ENCODE peak calls at places on chromosomes 16 and 17, in ten cellular contexts. One of them, this sample, is unnamed.

GRCh38 chr17:10327640-10328039 is 45.2 kb downstream of the MYH13 start:
- DNase-seq in right atrium auricular region: peak; percentile 83
- DNase-seq in left lung: no peak
- DNase-seq in MM.1S: peak; percentile 69
- DNase-seq in stomach: peak; percentile 75
- DNase-seq in Peyer's patch: peak; percentile 82
- DNase-seq in CD8-positive, alpha-beta T cell: peak; percentile 46
- DNase-seq in psoas muscle: peak; percentile 75
- DNase-seq in heart left ventricle: peak; percentile 74
- DNase-seq in cardiac muscle cell: peak; percentile 88
- DNase-seq in this sample: peak; percentile 36

GRCh38 chr17:47203984-47204721 is 5.0 kb upstream of the MYL4 start:
- DNase-seq in stomach: no peak
- DNase-seq in psoas muscle: no peak
- DNase-seq in MM.1S: peak; percentile 53
- DNase-seq in CD8-positive, alpha-beta T cell: peak; percentile 39
- DNase-seq in Peyer's patch: no peak
- DNase-seq in left lung: no peak
- DNase-seq in right atrium auricular region: no peak
- DNase-seq in cardiac muscle cell: peak; percentile 34
- DNase-seq in heart left ventricle: no peak
- DNase-seq in this sample: peak; percentile 43

GRCh38 chr17:78375401-78376079 is 2.9 kb upstream of the PGS1 start:
- DNase-seq in MM.1S: no peak
- DNase-seq in left lung: peak; percentile 88
- DNase-seq in psoas muscle: peak; percentile 65
- DNase-seq in Peyer's patch: no peak
- DNase-seq in stomach: no peak
- DNase-seq in heart left ventricle: peak; percentile 50
- DNase-seq in cardiac muscle cell: peak; percentile 96
- DNase-seq in CD8-positive, alpha-beta T cell: no peak
- DNase-seq in right atrium auricular region: no peak
- DNase-seq in this sample: no peak

GRCh38 chr16:27314161-27314723 is 468 bp downstream of the IL4R start:
- DNase-seq in stomach: peak; percentile 57
- DNase-seq in cardiac muscle cell: peak; percentile 94
- DNase-seq in right atrium auricular region: peak; percentile 87
- DNase-seq in CD8-positive, alpha-beta T cell: peak; percentile 15
- DNase-seq in left lung: peak; percentile 78
- DNase-seq in heart left ventricle: peak; percentile 65
- DNase-seq in Peyer's patch: peak; percentile 67
- DNase-seq in MM.1S: no peak
- DNase-seq in psoas muscle: peak; percentile 54
- DNase-seq in this sample: peak; percentile 83

GRCh38 chr17:12510535-12510934 is 155.2 kb upstream of the MYOCD start:
- DNase-seq in MM.1S: no peak
- DNase-seq in right atrium auricular region: no peak
- DNase-seq in cardiac muscle cell: no peak
- DNase-seq in psoas muscle: no peak
- DNase-seq in stomach: no peak
- DNase-seq in left lung: no peak
- DNase-seq in heart left ventricle: no peak
- DNase-seq in CD8-positive, alpha-beta T cell: no peak
- DNase-seq in Peyer's patch: no peak
- DNase-seq in this sample: no peak

GRCh38 chr16:80198995-80199299 is 341.8 kb upstream of the DYNLRB2 start:
- DNase-seq in Peyer's patch: no peak
- DNase-seq in stomach: no peak
- DNase-seq in left lung: no peak
- DNase-seq in heart left ventricle: no peak
- DNase-seq in right atrium auricular region: no peak
- DNase-seq in cardiac muscle cell: peak; percentile 47
- DNase-seq in psoas muscle: no peak
- DNase-seq in MM.1S: no peak
- DNase-seq in CD8-positive, alpha-beta T cell: no peak
- DNase-seq in this sample: no peak

GRCh38 chr16:7231762-7232161 is 100.9 kb upstream of the RBFOX1 start:
- DNase-seq in left lung: no peak
- DNase-seq in Peyer's patch: no peak
- DNase-seq in right atrium auricular region: no peak
- DNase-seq in heart left ventricle: no peak
- DNase-seq in CD8-positive, alpha-beta T cell: no peak
- DNase-seq in psoas muscle: no peak
- DNase-seq in MM.1S: no peak
- DNase-seq in stomach: no peak
- DNase-seq in cardiac muscle cell: no peak
- DNase-seq in this sample: no peak

GRCh38 chr16:86590501-86591144 is 12.3 kb downstream of the FOXL1 start:
- DNase-seq in MM.1S: no peak
- DNase-seq in heart left ventricle: no peak
- DNase-seq in left lung: no peak
- DNase-seq in right atrium auricular region: no peak
- DNase-seq in stomach: no peak
- DNase-seq in CD8-positive, alpha-beta T cell: no peak
- DNase-seq in cardiac muscle cell: peak; percentile 69
- DNase-seq in Peyer's patch: no peak
- DNase-seq in psoas muscle: no peak
- DNase-seq in this sample: no peak

GRCh38 chr16:50955311-50955710 is 195.8 kb downstream of the SALL1 start:
- DNase-seq in MM.1S: no peak
- DNase-seq in heart left ventricle: no peak
- DNase-seq in Peyer's patch: no peak
- DNase-seq in CD8-positive, alpha-beta T cell: no peak
- DNase-seq in stomach: no peak
- DNase-seq in right atrium auricular region: no peak
- DNase-seq in left lung: no peak
- DNase-seq in psoas muscle: no peak
- DNase-seq in cardiac muscle cell: no peak
- DNase-seq in this sample: no peak

GRCh38 chr17:38741853-38742421 is 6.2 kb downstream of the PCGF2 start:
- DNase-seq in CD8-positive, alpha-beta T cell: no peak
- DNase-seq in MM.1S: no peak
- DNase-seq in Peyer's patch: peak; percentile 84
- DNase-seq in heart left ventricle: peak; percentile 78
- DNase-seq in stomach: peak; percentile 83
- DNase-seq in cardiac muscle cell: peak; percentile 45
- DNase-seq in right atrium auricular region: no peak
- DNase-seq in psoas muscle: peak; percentile 55
- DNase-seq in left lung: no peak
- DNase-seq in this sample: no peak
- H3K4me1 ChIP-seq in CD8-positive, alpha-beta T cell: peaks cover 6% of the 10 kb centered on the region
- H3K4me1 ChIP-seq in MM.1S: peaks cover 6% of the 10 kb centered on the region
- H3K4me1 ChIP-seq in Peyer's patch: peaks cover 78% of the 10 kb centered on the region
- H3K4me1 ChIP-seq in heart left ventricle: peaks cover 5% of the 10 kb centered on the region
- H3K4me1 ChIP-seq in stomach: peaks cover 58% of the 10 kb centered on the region
- H3K4me1 ChIP-seq in cardiac muscle cell: peaks cover 14% of the 10 kb centered on the region
- H3K4me1 ChIP-seq in right atrium auricular region: no peaks in the 10 kb centered on the region
- H3K4me1 ChIP-seq in psoas muscle: peaks cover 16% of the 10 kb centered on the region
- H3K4me1 ChIP-seq in left lung: peaks cover 54% of the 10 kb centered on the region
- H3K4me1 ChIP-seq in this sample: peaks cover 4% of the 10 kb centered on the region

DNA sequence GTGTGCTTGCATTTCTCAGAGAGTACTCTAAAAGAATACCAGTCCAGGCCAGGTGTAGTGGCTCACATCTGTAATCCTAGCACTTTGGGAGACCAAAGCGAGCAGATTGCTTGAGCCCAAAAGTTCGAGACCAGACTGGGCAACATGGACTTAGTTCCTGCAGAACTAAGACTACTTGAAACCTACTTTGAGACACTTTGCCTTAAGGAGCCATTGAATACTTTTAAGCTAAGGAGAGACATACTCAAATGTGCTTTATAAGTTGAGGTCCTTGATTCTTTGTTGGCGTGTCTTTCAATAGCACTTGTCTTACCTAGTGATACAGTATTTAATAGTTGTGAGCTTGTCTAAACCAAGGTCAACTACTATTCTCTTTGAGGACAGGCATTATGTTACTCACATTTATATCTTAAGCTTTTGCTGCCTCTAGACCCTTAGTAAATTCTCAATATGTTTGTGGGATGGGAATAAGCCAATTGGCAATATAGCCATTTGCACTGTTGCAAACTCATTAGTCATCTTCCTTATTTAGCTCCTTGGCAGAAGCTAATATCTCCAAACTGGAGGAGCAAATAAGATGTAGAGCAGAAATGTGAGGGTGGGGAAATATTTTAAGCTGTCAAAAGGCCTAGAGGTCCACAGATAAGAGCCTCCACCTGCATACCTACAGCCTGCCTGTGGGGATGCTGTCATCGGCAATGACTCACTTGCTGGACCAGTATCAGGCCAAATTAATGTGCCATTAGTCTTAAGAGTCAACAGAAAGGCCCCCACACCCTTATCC is 16.3 kb downstream of the SCPEP1 start:
- DNase-seq in heart left ventricle: no peak
- DNase-seq in left lung: no peak
- DNase-seq in stomach: no peak
- DNase-seq in CD8-positive, alpha-beta T cell: no peak
- DNase-seq in right atrium auricular region: no peak
- DNase-seq in psoas muscle: no peak
- DNase-seq in cardiac muscle cell: peak; percentile 49
- DNase-seq in Peyer's patch: no peak
- DNase-seq in MM.1S: no peak
- DNase-seq in this sample: no peak
- H3K27ac ChIP-seq in heart left ventricle: no peak overlapping the region
- H3K27ac ChIP-seq in left lung: no peak overlapping the region
- H3K27ac ChIP-seq in stomach: no peak overlapping the region
- H3K27ac ChIP-seq in CD8-positive, alpha-beta T cell: no peak overlapping the region
- H3K27ac ChIP-seq in right atrium auricular region: no peak overlapping the region
- H3K27ac ChIP-seq in psoas muscle: peak overlapping the region; percentile 47
- H3K27ac ChIP-seq in cardiac muscle cell: no peak overlapping the region
- H3K27ac ChIP-seq in Peyer's patch: no peak overlapping the region
- H3K27ac ChIP-seq in MM.1S: no peak overlapping the region
- H3K27ac ChIP-seq in this sample: no peak overlapping the region

GRCh38 chr16:46830417-46830901 is 521 bp downstream of the C16orf87 start:
- DNase-seq in stomach: peak; percentile 46
- DNase-seq in CD8-positive, alpha-beta T cell: peak; percentile 26
- DNase-seq in Peyer's patch: no peak
- DNase-seq in heart left ventricle: peak; percentile 55
- DNase-seq in left lung: peak; percentile 93
- DNase-seq in right atrium auricular region: no peak
- DNase-seq in MM.1S: peak; percentile 52
- DNase-seq in cardiac muscle cell: peak; percentile 26
- DNase-seq in psoas muscle: peak; percentile 42
- DNase-seq in this sample: no peak
- H3K4me1 ChIP-seq in stomach: no peaks in the 10 kb centered on the region
- H3K4me1 ChIP-seq in CD8-positive, alpha-beta T cell: peaks cover 9% of the 10 kb centered on the region
- H3K4me1 ChIP-seq in Peyer's patch: peaks cover 14% of the 10 kb centered on the region
- H3K4me1 ChIP-seq in heart left ventricle: peaks cover 2% of the 10 kb centered on the region
- H3K4me1 ChIP-seq in left lung: peaks cover 21% of the 10 kb centered on the region
- H3K4me1 ChIP-seq in right atrium auricular region: no peaks in the 10 kb centered on the region
- H3K4me1 ChIP-seq in MM.1S: peaks cover 18% of the 10 kb centered on the region
- H3K4me1 ChIP-seq in cardiac muscle cell: peaks cover 20% of the 10 kb centered on the region
- H3K4me1 ChIP-seq in psoas muscle: peaks cover 13% of the 10 kb centered on the region
- H3K4me1 ChIP-seq in this sample: peaks cover 43% of the 10 kb centered on the region

DNA sequence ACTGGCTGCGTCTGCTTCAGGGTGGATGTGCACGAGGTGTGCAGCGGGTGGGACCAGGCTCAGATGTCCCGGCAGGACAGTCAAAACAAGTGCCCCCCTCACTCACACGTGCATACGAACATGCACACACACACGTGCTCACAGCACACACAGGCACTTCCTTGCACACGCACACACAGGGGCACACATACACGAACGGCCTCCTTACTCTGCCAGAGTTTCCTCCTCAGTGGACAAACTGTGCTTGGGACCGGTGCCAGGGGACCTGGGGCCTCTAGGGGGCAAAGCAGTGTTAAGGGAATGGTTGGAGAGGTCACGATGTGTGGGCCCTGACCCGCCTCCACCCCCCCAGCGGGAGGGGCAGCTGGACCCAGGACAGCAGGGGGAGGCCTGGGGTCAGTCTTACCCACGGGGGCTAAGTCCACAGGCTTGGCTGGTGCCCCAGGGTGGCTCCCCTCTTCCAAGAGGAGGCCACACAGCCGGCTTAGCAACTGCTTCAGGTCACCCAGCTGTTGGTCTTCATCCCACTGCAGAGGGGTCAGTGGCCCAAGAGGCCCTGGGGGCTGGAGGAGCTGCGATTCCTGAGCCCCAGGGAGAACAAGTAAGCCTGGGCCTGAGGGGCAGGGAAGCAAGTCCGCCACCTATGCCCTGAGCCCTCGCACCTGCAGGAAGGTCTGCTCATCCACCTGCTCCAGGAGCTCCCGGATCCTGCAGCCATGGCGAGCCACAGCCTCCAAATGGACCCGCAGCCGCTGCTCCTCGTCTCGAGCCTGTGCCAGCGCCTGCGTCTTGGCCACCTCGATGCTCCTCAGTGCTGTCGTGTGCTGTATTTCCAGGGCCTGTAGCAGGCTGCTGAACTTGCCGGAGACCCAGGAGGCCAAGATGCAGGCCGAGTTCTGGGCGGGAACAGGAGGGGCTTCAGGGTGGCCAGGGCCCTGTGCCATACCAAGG is 4.9 kb downstream of the TRIM65 start:
- DNase-seq in MM.1S: no peak
- DNase-seq in psoas muscle: no peak
- DNase-seq in stomach: peak; percentile 40
- DNase-seq in left lung: no peak
- DNase-seq in Peyer's patch: peak; percentile 44
- DNase-seq in cardiac muscle cell: no peak
- DNase-seq in CD8-positive, alpha-beta T cell: no peak
- DNase-seq in right atrium auricular region: no peak
- DNase-seq in heart left ventricle: no peak
- DNase-seq in this sample: no peak
- H3K27ac ChIP-seq in MM.1S: no peak overlapping the region
- H3K27ac ChIP-seq in psoas muscle: peak overlapping the region; percentile 30
- H3K27ac ChIP-seq in stomach: no peak overlapping the region
- H3K27ac ChIP-seq in left lung: no peak overlapping the region
- H3K27ac ChIP-seq in Peyer's patch: no peak overlapping the region
- H3K27ac ChIP-seq in cardiac muscle cell: peak overlapping the region; percentile 12
- H3K27ac ChIP-seq in CD8-positive, alpha-beta T cell: no peak overlapping the region
- H3K27ac ChIP-seq in right atrium auricular region: no peak overlapping the region
- H3K27ac ChIP-seq in heart left ventricle: no peak overlapping the region
- H3K27ac ChIP-seq in this sample: no peak overlapping the region

This sample was measured in CD4-positive, alpha-beta memory T cell.